ENCODE peak calls at places on chromosomes 2 and 18, in four cellular contexts. J is Peyer's patch, H is right cardiac atrium, V is AG10803. D is an unnamed sample.

GRCh38 chr2:204971219-204971907 is 426.1 kb downstream of the PARD3B start:
- DNase-seq in J (no peak), H (no peak), V (no peak), D (no peak)

GRCh38 chr2:45714679-45715078 is 63.2 kb downstream of the PRKCE start:
- DNase-seq in J (no peak), H (no peak), V (no peak), D (no peak)

GRCh38 chr2:2940061-2940460 is 437.6 kb downstream of the EIPR1 start:
- DNase-seq in J (no peak), H (no peak), V (no peak), D (no peak)

GRCh38 chr18:76621782-76622495 is 126.9 kb upstream of the ZNF516 start:
- DNase-seq in J (no peak), H (no peak), V (peak; percentile 39), D (no peak)

GRCh38 chr2:118151831-118152230 is 63.6 kb downstream of the INSIG2 start:
- DNase-seq in J (no peak), H (no peak), V (no peak), D (no peak)

GRCh38 chr2:72757177-72757775 is 68.6 kb downstream of the EXOC6B start:
- DNase-seq in J (no peak), H (no peak), V (peak; percentile 16), D (no peak)

GRCh38 chr2:151845884-151846283 is 17.7 kb upstream of the ARL5A start:
- DNase-seq in J (no peak), H (no peak), V (no peak), D (no peak)

GRCh38 chr2:3142961-3143571 is 234.6 kb downstream of the EIPR1 start:
- DNase-seq in J (no peak), H (no peak), V (no peak), D (no peak)

GRCh38 chr2:183248866-183249567 is 124.8 kb downstream of the NUP35 start:
- DNase-seq in J (no peak), H (no peak), V (peak; percentile 33), D (no peak)

GRCh38 chr2:226649871-226650660 is 149.6 kb downstream of the IRS1 start:
- DNase-seq in J (peak; percentile 89), H (peak; percentile 67), V (peak; percentile 97), D (peak; percentile 80)

GRCh38 chr2:3982160-3982559 is 278.8 kb downstream of the DCDC2C start:
- DNase-seq in J (no peak), H (no peak), V (no peak), D (no peak)

GRCh38 chr18:74315464-74316256 is at the start of gene C18orf63:
- DNase-seq in J (no peak), H (no peak), V (no peak), D (no peak)

GRCh38 chr2:71336384-71336783 is 4.8 kb downstream of the ZNF638 start:
- DNase-seq in J (no peak), H (no peak), V (no peak), D (no peak)
- H3K4me3 ChIP-seq in J (no peak overlapping the region), H (no peak overlapping the region), V (no peak overlapping the region), D (no peak overlapping the region)

DNA sequence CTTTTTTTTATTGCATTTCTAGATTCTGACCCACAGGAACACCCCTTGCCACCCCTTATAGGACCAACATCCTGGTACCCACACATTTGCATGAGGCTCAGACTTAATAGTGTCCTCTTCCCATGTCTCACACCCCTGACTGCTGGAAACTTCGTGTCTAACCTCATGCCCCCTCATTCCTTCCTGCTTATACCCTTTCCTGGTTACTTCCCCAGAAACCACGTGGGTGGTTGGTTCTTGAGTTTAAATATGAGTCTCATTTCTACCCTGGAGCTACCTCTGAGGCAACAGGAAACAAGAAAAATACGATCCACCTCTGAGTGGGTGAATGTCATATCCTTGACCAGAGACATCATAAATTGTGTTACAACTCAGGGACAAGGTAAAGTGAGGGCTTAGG is 1.6 kb downstream of the TNP1 start:
- DNase-seq in J (no peak), H (no peak), V (no peak), D (no peak)
- H3K4me3 ChIP-seq in J (no peak overlapping the region), H (no peak overlapping the region), V (no peak overlapping the region), D (no peak overlapping the region)

GRCh38 chr2:177970670-177971454 is 101.7 kb downstream of the PDE11A start:
- DNase-seq in J (no peak), H (no peak), V (no peak), D (no peak)

GRCh38 chr2:177972123-177972522 is 100.5 kb downstream of the PDE11A start:
- DNase-seq in J (no peak), H (no peak), V (no peak), D (no peak)

GRCh38 chr2:177972782-177973181 is 99.8 kb downstream of the PDE11A start:
- DNase-seq in J (no peak), H (no peak), V (no peak), D (no peak)
- H3K4me3 ChIP-seq in J (no peak overlapping the region), H (no peak overlapping the region), V (no peak overlapping the region), D (no peak overlapping the region)

GRCh38 chr2:60551241-60552095 is 2.0 kb downstream of the BCL11A start:
- DNase-seq in J (peak; percentile 69), H (peak; percentile 28), V (peak; percentile 58), D (no peak)
- H3K4me3 ChIP-seq in J (peak overlapping the region; percentile 66), H (peak overlapping the region; percentile 66), V (peak overlapping the region; percentile 85), D (peak overlapping the region; percentile 85)

GRCh38 chr2:68879296-68879695 is 8.1 kb upstream of the BMP10 start:
- DNase-seq in J (no peak), H (no peak), V (no peak), D (no peak)
- H3K4me3 ChIP-seq in J (no peak overlapping the region), H (no peak overlapping the region), V (no peak overlapping the region), D (no peak overlapping the region)

GRCh38 chr18:69727912-69728572 is 219.6 kb downstream of the CD226 start:
- DNase-seq in J (no peak), H (no peak), V (no peak), D (no peak)
- H3K4me3 ChIP-seq in J (no peak overlapping the region), H (no peak overlapping the region), V (no peak overlapping the region), D (no peak overlapping the region)

DNA sequence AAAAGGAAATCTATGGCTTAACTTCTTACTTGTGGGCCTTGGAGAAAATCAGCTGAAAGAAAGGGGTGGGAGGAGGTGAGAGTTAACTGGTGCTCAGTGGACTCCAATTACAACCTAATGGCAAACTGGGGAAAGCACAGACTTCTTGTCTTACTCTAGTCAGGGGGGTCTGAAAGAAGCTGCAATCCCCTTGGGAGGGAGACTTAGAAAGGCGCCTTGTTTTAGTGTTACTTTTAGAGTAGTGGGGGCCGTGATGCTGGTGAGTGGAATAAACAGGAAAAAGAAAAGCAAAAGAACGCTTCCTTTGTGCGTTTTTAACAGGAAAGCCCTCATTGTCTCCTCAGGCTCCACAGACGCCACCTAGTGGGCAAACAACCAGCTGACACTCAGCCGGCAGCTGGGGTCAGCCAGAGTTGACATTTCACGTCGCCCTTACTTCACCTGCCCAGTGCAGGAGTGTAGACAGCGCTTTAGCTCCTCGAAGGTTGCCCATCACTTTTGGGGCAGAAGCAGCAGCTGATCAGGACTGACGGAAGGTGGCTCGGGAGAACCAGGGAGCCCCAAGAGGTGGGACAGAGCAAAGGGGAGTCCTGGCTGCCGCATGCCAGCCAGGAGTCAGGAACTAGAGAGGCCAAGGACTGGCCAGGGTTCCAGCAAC is 55.9 kb upstream of the GORASP2 start:
- DNase-seq in J (peak; percentile 85), H (peak; percentile 68), V (peak; percentile 65), D (peak; percentile 59)
- H3K4me3 ChIP-seq in J (no peak overlapping the region), H (peak overlapping the region; percentile 24), V (peak overlapping the region; percentile 23), D (peak overlapping the region; percentile 39)

GRCh38 chr2:102239344-102239743 is 52.5 kb downstream of the IL1RL2 start:
- DNase-seq in J (no peak), H (no peak), V (no peak), D (no peak)
- H3K4me3 ChIP-seq in J (no peak overlapping the region), H (no peak overlapping the region), V (no peak overlapping the region), D (no peak overlapping the region)

GRCh38 chr2:143261986-143262784 is 133.0 kb downstream of the ARHGAP15 start:
- DNase-seq in J (peak; percentile 70), H (no peak), V (no peak), D (no peak)

GRCh38 chr2:143258126-143258892 is 129.1 kb downstream of the ARHGAP15 start:
- DNase-seq in J (no peak), H (no peak), V (no peak), D (no peak)

GRCh38 chr2:143255899-143256298 is 126.7 kb downstream of the ARHGAP15 start:
- DNase-seq in J (no peak), H (no peak), V (no peak), D (no peak)

GRCh38 chr2:143263045-143263625 is 133.9 kb downstream of the ARHGAP15 start:
- DNase-seq in J (no peak), H (no peak), V (no peak), D (no peak)

GRCh38 chr2:143259368-143259958 is 130.2 kb downstream of the ARHGAP15 start:
- DNase-seq in J (peak; percentile 90), H (peak; percentile 49), V (peak; percentile 67), D (peak; percentile 21)
- H3K4me3 ChIP-seq in J (no peak overlapping the region), H (peak overlapping the region; percentile 35), V (no peak overlapping the region), D (no peak overlapping the region)

GRCh38 chr2:37205689-37206341 is 9.5 kb downstream of the CEBPZOS start:
- DNase-seq in J (no peak), H (no peak), V (no peak), D (no peak)
- H3K4me3 ChIP-seq in J (no peak overlapping the region), H (no peak overlapping the region), V (no peak overlapping the region), D (no peak overlapping the region)

D was measured in psoas muscle.